ENCODE peak calls at places on chromosomes 7 and 10, in ten cellular contexts. I is K562; Q is caudate nucleus; K is tibial artery; S is CD4-positive, alpha-beta T cell; L is aorta; W is AG04450; U is psoas muscle; A is hepatocyte; J is A549. M is an unnamed sample.

GRCh38 chr7:7816084-7816483 is 97.7 kb upstream of the RPA3 start:
- DNase-seq in W (no peak), S (no peak), Q (no peak), U (no peak), K (no peak), J (no peak), L (no peak), A (no peak), I (no peak), M (no peak)

GRCh38 chr7:85104432-85105205 is 82.2 kb downstream of the SEMA3D start:
- DNase-seq in L (no peak), I (no peak), W (no peak), S (no peak), U (no peak), Q (no peak), K (no peak), J (no peak), A (no peak), M (no peak)

GRCh38 chr7:74027683-74028320 is at the start of gene ELN:
- DNase-seq in J (no peak), W (no peak), K (peak), U (peak), I (no peak), L (peak), A (peak), S (no peak), Q (peak), M (peak)

GRCh38 chr7:118858651-118859149 is 634.2 kb downstream of the ANKRD7 start:
- DNase-seq in W (no peak), K (peak), I (no peak), J (no peak), Q (no peak), L (peak), S (no peak), A (no peak), U (peak), M (no peak)

GRCh38 chr10:63155388-63156028 is 22.4 kb downstream of the NRBF2 start:
- DNase-seq in L (no peak), U (no peak), Q (no peak), J (no peak), S (no peak), W (no peak), I (no peak), A (no peak), K (no peak), M (no peak)

GRCh38 chr7:51259766-51260165 is 56.8 kb downstream of the COBL start:
- DNase-seq in Q (no peak), W (no peak), L (no peak), S (no peak), J (no peak), U (no peak), K (no peak), A (no peak), I (no peak), M (no peak)

GRCh38 chr10:75436896-75437295 is 5.5 kb downstream of the LRMDA start:
- DNase-seq in I (no peak), J (no peak), K (no peak), S (no peak), W (no peak), U (no peak), A (no peak), L (no peak), Q (no peak), M (no peak)

GRCh38 chr10:47458466-47459154 is 25.3 kb downstream of the ANXA8 start:
- DNase-seq in I (no peak), U (no peak), J (peak), L (no peak), W (peak), Q (no peak), A (peak), K (no peak), S (no peak), M (no peak)

GRCh38 chr10:17222329-17222728 is 5.7 kb upstream of the VIM start:
- DNase-seq in Q (no peak), S (no peak), U (no peak), J (no peak), A (no peak), W (no peak), K (no peak), L (no peak), I (no peak), M (no peak)

GRCh38 chr10:33355267-33355666 is 20.8 kb upstream of the NRP1 start:
- DNase-seq in J (no peak), W (no peak), Q (no peak), S (no peak), A (no peak), U (no peak), L (no peak), I (no peak), K (no peak), M (no peak)

GRCh38 chr10:68560201-68560915 is at the start of gene TET1:
- DNase-seq in A (peak), Q (no peak), K (peak), J (peak), W (no peak), I (peak), U (peak), S (no peak), L (no peak), M (peak)

GRCh38 chr7:130371059-130371458 is 9.2 kb upstream of the CPA1 start:
- DNase-seq in I (no peak), W (no peak), S (no peak), K (peak), L (peak), A (no peak), Q (no peak), J (no peak), U (peak), M (no peak)

GRCh38 chr7:117673839-117674238 is 194.0 kb downstream of the CFTR start:
- DNase-seq in J (peak), K (no peak), W (no peak), U (no peak), Q (no peak), A (peak), I (no peak), S (no peak), L (no peak), M (no peak)

GRCh38 chr10:71585579-71586092 is 133.9 kb downstream of the C10orf105 start:
- DNase-seq in S (no peak), Q (no peak), I (no peak), K (no peak), U (no peak), J (no peak), A (no peak), W (no peak), L (no peak), M (no peak)

GRCh38 chr7:3482147-3482921 is 181.3 kb downstream of the SDK1 start:
- DNase-seq in A (peak), L (no peak), K (no peak), W (peak), Q (no peak), I (no peak), U (no peak), J (peak), S (no peak), M (no peak)

GRCh38 chr10:124341768-124342135 is 77.0 kb downstream of the OAT start:
- DNase-seq in I (peak), K (peak), U (no peak), L (no peak), J (no peak), A (no peak), Q (no peak), S (no peak), W (no peak), M (no peak)

GRCh38 chr10:131418686-131419085 is 107.2 kb upstream of the TCERG1L start:
- DNase-seq in A (no peak), Q (no peak), I (no peak), U (no peak), K (no peak), L (no peak), S (no peak), W (no peak), J (no peak), M (no peak)

GRCh38 chr10:60767424-60767823 is 10.9 kb upstream of the CDK1 start:
- DNase-seq in L (no peak), W (no peak), K (no peak), Q (no peak), I (no peak), J (peak), S (no peak), A (no peak), U (no peak), M (no peak)

GRCh38 chr10:62250594-62251198 is 17.9 kb downstream of the RTKN2 start:
- DNase-seq in S (no peak), U (no peak), Q (no peak), L (no peak), A (peak), K (no peak), W (no peak), I (no peak), J (peak), M (no peak)

GRCh38 chr10:44462338-44462914 is 77.5 kb upstream of the CXCL12 start:
- DNase-seq in U (no peak), I (no peak), S (no peak), L (no peak), W (no peak), A (no peak), Q (no peak), J (no peak), K (no peak), M (no peak)

GRCh38 chr10:46287846-46288480 is 1.2 kb downstream of the ANTXRL start:
- DNase-seq in K (peak), L (no peak), W (no peak), U (peak), I (no peak), S (no peak), J (peak), Q (no peak), A (no peak), M (no peak)

GRCh38 chr10:94292448-94293118 is 70.2 kb downstream of the NOC3L start:
- DNase-seq in L (no peak), Q (no peak), A (no peak), I (no peak), S (no peak), U (peak), W (no peak), J (no peak), K (no peak), M (no peak)

GRCh38 chr10:124078714-124079113 is 14.7 kb downstream of the CHST15 start:
- DNase-seq in U (no peak), J (no peak), L (no peak), A (no peak), S (no peak), Q (no peak), I (no peak), W (no peak), K (no peak), M (no peak)

GRCh38 chr7:41579961-41580935 is 122.6 kb downstream of the INHBA start:
- DNase-seq in A (no peak), U (no peak), W (peak), J (peak), Q (no peak), S (no peak), K (no peak), I (no peak), L (no peak), M (no peak)

DNA sequence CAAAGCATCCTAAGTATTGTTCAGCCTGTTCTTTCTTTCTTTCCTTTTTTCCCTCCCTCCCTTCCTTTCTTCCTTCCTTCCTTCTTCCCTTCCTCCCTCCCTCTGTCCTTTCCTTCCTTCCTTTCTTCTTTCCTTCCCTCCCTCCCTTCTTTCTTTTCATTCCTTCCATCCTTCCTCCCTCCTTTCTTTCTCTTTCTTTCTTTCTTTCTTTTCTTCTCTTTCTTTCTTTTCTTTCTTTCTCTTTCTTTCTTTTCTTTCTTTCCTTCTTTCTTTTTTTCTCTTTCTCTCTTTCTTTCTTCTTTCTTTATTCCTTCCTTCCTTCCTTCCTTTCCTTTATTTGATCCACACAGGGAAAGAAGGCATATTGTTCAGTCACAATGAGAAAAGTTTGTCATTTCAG is 21.2 kb downstream of the PNLIP start:
- DNase-seq in Q (no peak), I (no peak), A (no peak), J (no peak), W (no peak), K (no peak), U (no peak), L (no peak), S (no peak), M (no peak)
- H3K27ac ChIP-seq in Q (no peak), I (no peak), A (no peak), J (no peak), W (no peak), K (no peak), U (no peak), L (no peak), S (no peak), M (no peak)

GRCh38 chr7:104955276-104955675 is 58.7 kb upstream of the KMT2E start:
- DNase-seq in K (no peak), Q (no peak), U (no peak), I (no peak), W (no peak), L (no peak), A (no peak), S (no peak), J (no peak), M (no peak)

GRCh38 chr7:104950754-104951153 is 63.3 kb upstream of the KMT2E start:
- DNase-seq in K (no peak), J (no peak), I (no peak), S (no peak), L (no peak), A (no peak), W (no peak), Q (no peak), U (no peak), M (no peak)

GRCh38 chr7:104950006-104950405 is 64.0 kb upstream of the KMT2E start:
- DNase-seq in K (no peak), J (no peak), A (no peak), Q (no peak), I (no peak), W (no peak), U (no peak), L (no peak), S (no peak), M (no peak)

GRCh38 chr7:104946338-104946737 is 67.7 kb upstream of the KMT2E start:
- DNase-seq in U (no peak), W (no peak), A (no peak), Q (no peak), J (no peak), I (no peak), S (no peak), L (no peak), K (no peak), M (no peak)

DNA sequence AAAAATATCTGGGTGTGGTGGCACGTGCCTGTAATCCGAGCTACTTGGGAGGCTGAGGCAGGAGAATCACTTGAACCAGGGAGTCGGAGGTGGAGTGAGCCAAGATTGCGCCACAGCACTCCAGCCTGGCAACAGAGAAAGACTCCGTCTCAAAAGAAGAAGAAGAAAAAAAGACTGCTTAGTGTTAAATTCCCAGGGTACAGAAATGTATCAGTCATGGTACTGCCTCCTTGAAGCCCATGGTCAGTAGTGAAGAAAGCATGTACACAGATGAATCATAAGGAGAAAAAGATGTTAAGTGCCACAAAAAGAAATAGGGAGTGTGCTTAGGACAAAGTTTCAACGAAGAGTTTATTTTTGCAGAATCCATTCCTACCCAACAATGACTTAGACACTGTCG is 62.5 kb upstream of the KMT2E start:
- DNase-seq in K (peak), J (no peak), Q (no peak), S (no peak), L (no peak), A (no peak), U (peak), W (no peak), I (no peak), M (no peak)
- H3K27ac ChIP-seq in K (peak), J (no peak), Q (no peak), S (no peak), L (no peak), A (no peak), U (peak), W (no peak), I (no peak), M (no peak)

GRCh38 chr7:114083714-114084113 is 164.9 kb upstream of the PPP1R3A start:
- DNase-seq in U (no peak), A (no peak), Q (no peak), K (no peak), I (no peak), S (no peak), J (no peak), L (no peak), W (no peak), M (no peak)

GRCh38 chr7:114082934-114083647 is 164.3 kb upstream of the PPP1R3A start:
- DNase-seq in U (peak), K (no peak), Q (no peak), I (no peak), A (peak), W (no peak), S (no peak), J (no peak), L (peak), M (no peak)

GRCh38 chr7:114084381-114085312 is 165.8 kb upstream of the PPP1R3A start:
- DNase-seq in U (peak), S (no peak), L (peak), A (peak), W (no peak), K (no peak), J (no peak), I (no peak), Q (no peak), M (no peak)

GRCh38 chr7:114081606-114082425 is 163.0 kb upstream of the PPP1R3A start:
- DNase-seq in A (peak), J (peak), I (no peak), Q (no peak), U (no peak), L (no peak), W (peak), K (no peak), S (no peak), M (no peak)

DNA sequence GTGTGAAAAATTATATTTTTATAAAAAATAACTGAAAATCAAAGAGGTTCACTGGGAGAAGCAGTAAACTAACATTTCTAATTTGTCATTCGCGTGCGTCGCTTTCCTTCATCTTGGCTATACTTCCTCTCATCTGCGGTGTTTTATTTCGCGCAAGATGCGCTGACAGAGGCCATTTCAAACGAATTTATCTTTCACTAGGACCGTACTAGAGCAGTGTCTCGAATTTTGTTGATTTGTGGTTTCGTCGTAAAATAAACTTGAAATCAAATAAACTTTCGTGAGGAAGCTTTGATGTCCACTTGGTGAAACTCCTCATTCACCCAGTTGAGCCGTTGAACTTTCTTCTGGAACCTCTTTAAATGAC is 163.7 kb upstream of the PPP1R3A start:
- DNase-seq in I (no peak), K (no peak), A (no peak), W (no peak), S (no peak), U (no peak), L (no peak), J (no peak), Q (no peak), M (no peak)
- H3K27ac ChIP-seq in I (no peak), K (no peak), A (peak), W (no peak), S (no peak), U (peak), L (no peak), J (no peak), Q (peak), M (no peak)

GRCh38 chr7:35727571-35727970 is 32.6 kb upstream of the HERPUD2 start:
- DNase-seq in A (no peak), S (no peak), U (no peak), W (no peak), Q (no peak), J (no peak), K (no peak), I (no peak), L (no peak), M (no peak)

GRCh38 chr7:35729061-35729783 is 34.3 kb upstream of the HERPUD2 start:
- DNase-seq in S (no peak), W (no peak), A (no peak), L (no peak), I (no peak), U (no peak), J (no peak), K (no peak), Q (no peak), M (no peak)

GRCh38 chr7:35729966-35730345 is 35.0 kb upstream of the HERPUD2 start:
- DNase-seq in S (no peak), W (no peak), A (no peak), L (no peak), I (no peak), Q (no peak), J (no peak), U (no peak), K (no peak), M (no peak)

GRCh38 chr7:35726654-35727053 is 31.7 kb upstream of the HERPUD2 start:
- DNase-seq in K (no peak), J (no peak), U (no peak), W (no peak), L (no peak), S (no peak), I (no peak), Q (no peak), A (no peak), M (no peak)

DNA sequence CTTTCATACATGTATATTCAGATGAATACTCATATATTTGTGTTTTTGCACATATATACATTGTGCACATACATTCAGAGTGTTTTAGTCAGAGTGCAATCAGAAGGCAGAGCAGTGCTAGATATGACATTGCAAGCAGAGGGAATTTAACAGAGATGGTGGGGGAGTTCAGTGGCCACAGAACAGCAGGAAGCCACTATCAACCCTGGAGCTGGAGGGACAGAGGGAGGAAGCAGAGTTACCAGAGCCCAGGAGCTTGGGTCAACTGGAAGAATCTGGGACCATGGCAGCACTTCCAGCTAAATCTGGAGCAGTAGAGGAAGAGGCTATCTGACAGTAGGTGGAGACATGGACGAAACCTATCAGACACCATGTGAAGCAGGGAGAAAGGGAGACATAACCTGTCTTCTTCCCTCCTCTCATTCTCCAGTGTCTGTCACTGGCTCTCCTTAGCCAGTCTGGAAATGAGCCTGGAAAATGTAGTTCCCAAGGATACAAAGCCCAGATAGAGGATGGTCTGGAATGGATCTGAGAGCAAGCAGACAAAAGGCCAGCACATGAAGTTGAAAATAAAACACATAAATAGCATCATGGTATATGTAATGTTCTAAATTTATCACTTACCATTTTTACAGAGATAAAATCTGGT is 33.6 kb upstream of the HERPUD2 start:
- DNase-seq in Q (no peak), J (no peak), A (no peak), S (no peak), K (no peak), L (no peak), U (no peak), I (no peak), W (no peak), M (no peak)
- H3K27ac ChIP-seq in Q (peak), J (no peak), A (peak), S (no peak), K (peak), L (no peak), U (no peak), I (no peak), W (no peak), M (peak)

GRCh38 chr7:158758563-158759244 is 54.1 kb upstream of the NCAPG2 start:
- DNase-seq in Q (no peak), W (no peak), A (no peak), L (no peak), K (no peak), I (no peak), J (no peak), U (no peak), S (no peak), M (no peak)
- H3K27ac ChIP-seq in Q (no peak), W (no peak), A (no peak), L (no peak), K (no peak), I (no peak), J (no peak), U (no peak), S (no peak), M (no peak)

DNA sequence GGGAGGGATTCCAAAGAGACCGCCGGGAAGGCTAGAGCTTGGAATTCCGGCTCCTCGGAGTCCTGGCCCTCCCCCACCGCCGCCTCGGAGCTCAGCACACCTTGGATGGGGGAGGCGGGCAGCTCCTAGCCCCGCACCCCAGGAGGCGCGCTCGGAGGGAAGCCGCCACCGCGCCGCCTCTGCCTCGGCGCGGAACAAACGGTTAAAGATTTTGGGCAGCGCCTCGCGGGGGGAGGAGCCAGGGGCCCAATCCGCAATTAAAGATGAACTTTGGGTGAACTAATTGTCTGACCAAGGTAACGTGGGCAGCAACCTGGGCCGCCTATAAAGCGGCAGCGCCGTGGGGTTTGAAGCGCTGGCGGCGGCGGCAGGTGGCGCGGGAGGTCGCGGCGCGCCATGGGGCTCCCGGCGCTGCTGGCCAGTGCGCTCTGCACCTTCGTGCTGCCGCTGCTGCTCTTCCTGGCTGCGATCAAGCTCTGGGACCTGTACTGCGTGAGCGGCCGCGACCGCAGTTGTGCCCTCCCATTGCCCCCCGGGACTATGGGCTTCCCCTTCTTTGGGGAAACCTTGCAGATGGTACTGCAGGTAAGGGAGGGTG is at the start of gene CYP26A1:
- DNase-seq in Q (no peak), J (peak), I (peak), W (no peak), S (no peak), K (no peak), L (no peak), A (no peak), U (peak), M (no peak)
- H3K27ac ChIP-seq in Q (no peak), J (peak), I (peak), W (no peak), S (no peak), K (no peak), L (no peak), A (no peak), U (no peak), M (no peak)